ENCODE peak calls at places on chromosomes 3 and 15, in five cellular contexts. One of them, this sample, is unnamed.
A peak's percentile ranks its signal among the peaks of the same experiment; 100 is the strongest.

GRCh38 chr15:77992356-77993222 is 84.9 kb downstream of the TBC1D2B start:
- DNase-seq in nephron progenitor cell: no peak
- DNase-seq in A549: no peak
- DNase-seq in GM12865: no peak
- DNase-seq in left ventricle myocardium inferior: no peak
- DNase-seq in this sample: no peak

GRCh38 chr3:107432013-107432515 is 54.8 kb downstream of the CCDC54 start:
- DNase-seq in left ventricle myocardium inferior: no peak
- DNase-seq in A549: no peak
- DNase-seq in nephron progenitor cell: no peak
- DNase-seq in GM12865: no peak
- DNase-seq in this sample: no peak

GRCh38 chr15:23860290-23860751 is 173.2 kb upstream of the NDN start:
- DNase-seq in left ventricle myocardium inferior: no peak
- DNase-seq in GM12865: no peak
- DNase-seq in nephron progenitor cell: peak; percentile 80
- DNase-seq in A549: no peak
- DNase-seq in this sample: no peak

GRCh38 chr3:195823998-195824397 is 12.3 kb upstream of the MUC4 start:
- DNase-seq in nephron progenitor cell: no peak
- DNase-seq in A549: no peak
- DNase-seq in GM12865: no peak
- DNase-seq in left ventricle myocardium inferior: no peak
- DNase-seq in this sample: peak; percentile 63

GRCh38 chr3:128273116-128273840 is 120.0 kb downstream of the EEFSEC start:
- DNase-seq in GM12865: no peak
- DNase-seq in left ventricle myocardium inferior: peak; percentile 67
- DNase-seq in A549: no peak
- DNase-seq in nephron progenitor cell: no peak
- DNase-seq in this sample: no peak

GRCh38 chr3:160707187-160707789 is 30.3 kb downstream of the ARL14 start:
- DNase-seq in A549: peak; percentile 23
- DNase-seq in nephron progenitor cell: peak; percentile 16
- DNase-seq in left ventricle myocardium inferior: no peak
- DNase-seq in GM12865: peak; percentile 52
- DNase-seq in this sample: peak; percentile 58

GRCh38 chr3:15634671-15635661 is 33.4 kb downstream of the BTD start:
- DNase-seq in nephron progenitor cell: no peak
- DNase-seq in GM12865: no peak
- DNase-seq in left ventricle myocardium inferior: no peak
- DNase-seq in A549: no peak
- DNase-seq in this sample: no peak

GRCh38 chr3:152834354-152835310 is at the start of gene P2RY1:
- DNase-seq in left ventricle myocardium inferior: peak; percentile 63
- DNase-seq in nephron progenitor cell: peak; percentile 88
- DNase-seq in A549: peak; percentile 51
- DNase-seq in GM12865: peak; percentile 95
- DNase-seq in this sample: peak; percentile 91

GRCh38 chr15:70098170-70098460 is 398 bp upstream of the TLE3 start:
- DNase-seq in left ventricle myocardium inferior: no peak
- DNase-seq in nephron progenitor cell: no peak
- DNase-seq in A549: no peak
- DNase-seq in GM12865: peak; percentile 26
- DNase-seq in this sample: no peak

GRCh38 chr3:165854696-165855095 is 17.5 kb upstream of the BCHE start:
- DNase-seq in GM12865: peak; percentile 10
- DNase-seq in nephron progenitor cell: no peak
- DNase-seq in A549: no peak
- DNase-seq in left ventricle myocardium inferior: no peak
- DNase-seq in this sample: no peak

GRCh38 chr3:160684368-160684740 is 7.4 kb downstream of the ARL14 start:
- DNase-seq in GM12865: no peak
- DNase-seq in nephron progenitor cell: no peak
- DNase-seq in A549: no peak
- DNase-seq in left ventricle myocardium inferior: no peak
- DNase-seq in this sample: no peak

GRCh38 chr3:41565003-41565402 is 365.7 kb downstream of the CTNNB1 start:
- DNase-seq in A549: no peak
- DNase-seq in nephron progenitor cell: no peak
- DNase-seq in left ventricle myocardium inferior: no peak
- DNase-seq in GM12865: no peak
- DNase-seq in this sample: no peak

GRCh38 chr3:82178291-82178690 is 416.8 kb upstream of the GBE1 start:
- DNase-seq in A549: no peak
- DNase-seq in left ventricle myocardium inferior: no peak
- DNase-seq in nephron progenitor cell: no peak
- DNase-seq in GM12865: no peak
- DNase-seq in this sample: no peak

GRCh38 chr3:182729903-182730674 is 63.2 kb upstream of the ATP11B start:
- DNase-seq in GM12865: peak; percentile 85
- DNase-seq in left ventricle myocardium inferior: no peak
- DNase-seq in nephron progenitor cell: no peak
- DNase-seq in A549: no peak
- DNase-seq in this sample: no peak

GRCh38 chr3:9916346-9916733 is 558 bp upstream of the IL17RC start:
- DNase-seq in A549: no peak
- DNase-seq in nephron progenitor cell: no peak
- DNase-seq in left ventricle myocardium inferior: no peak
- DNase-seq in GM12865: no peak
- DNase-seq in this sample: no peak

GRCh38 chr3:171829841-171830559 is 13.1 kb upstream of the TMEM212 start:
- DNase-seq in GM12865: peak; percentile 70
- DNase-seq in nephron progenitor cell: peak; percentile 61
- DNase-seq in A549: peak; percentile 68
- DNase-seq in left ventricle myocardium inferior: peak; percentile 91
- DNase-seq in this sample: peak; percentile 86

GRCh38 chr3:127690823-127691452 is 18.2 kb downstream of the ABTB1 start:
- DNase-seq in GM12865: peak; percentile 49
- DNase-seq in A549: peak; percentile 7
- DNase-seq in left ventricle myocardium inferior: peak; percentile 27
- DNase-seq in nephron progenitor cell: peak; percentile 41
- DNase-seq in this sample: peak; percentile 81

GRCh38 chr15:39747326-39747725 is 35.3 kb downstream of the FSIP1 start:
- DNase-seq in left ventricle myocardium inferior: no peak
- DNase-seq in A549: no peak
- DNase-seq in GM12865: no peak
- DNase-seq in nephron progenitor cell: no peak
- DNase-seq in this sample: no peak

GRCh38 chr3:152302521-152303021 is 33.8 kb downstream of the MBNL1 start:
- DNase-seq in nephron progenitor cell: no peak
- DNase-seq in GM12865: peak; percentile 75
- DNase-seq in A549: no peak
- DNase-seq in left ventricle myocardium inferior: peak; percentile 54
- DNase-seq in this sample: no peak

GRCh38 chr3:71425491-71426071 is 157.9 kb downstream of the FOXP1 start:
- DNase-seq in left ventricle myocardium inferior: no peak
- DNase-seq in A549: no peak
- DNase-seq in nephron progenitor cell: no peak
- DNase-seq in GM12865: no peak
- DNase-seq in this sample: no peak

GRCh38 chr15:31227954-31228542 is 98.6 kb upstream of the KLF13 start:
- DNase-seq in A549: no peak
- DNase-seq in GM12865: peak; percentile 61
- DNase-seq in nephron progenitor cell: no peak
- DNase-seq in left ventricle myocardium inferior: no peak
- DNase-seq in this sample: no peak

GRCh38 chr15:58430224-58430787 is 1.5 kb upstream of the LIPC start:
- DNase-seq in nephron progenitor cell: no peak
- DNase-seq in left ventricle myocardium inferior: no peak
- DNase-seq in GM12865: no peak
- DNase-seq in A549: no peak
- DNase-seq in this sample: no peak

GRCh38 chr3:133209871-133210550 is 171.8 kb downstream of the TMEM108 start:
- DNase-seq in nephron progenitor cell: no peak
- DNase-seq in GM12865: peak; percentile 11
- DNase-seq in left ventricle myocardium inferior: no peak
- DNase-seq in A549: no peak
- DNase-seq in this sample: no peak

GRCh38 chr3:78689378-78689777 is 1078.4 kb downstream of the ROBO1 start:
- DNase-seq in left ventricle myocardium inferior: no peak
- DNase-seq in GM12865: no peak
- DNase-seq in A549: no peak
- DNase-seq in nephron progenitor cell: no peak
- DNase-seq in this sample: no peak

GRCh38 chr15:58329781-58330467 is 101.9 kb upstream of the LIPC start:
- DNase-seq in nephron progenitor cell: peak; percentile 27
- DNase-seq in GM12865: no peak
- DNase-seq in A549: no peak
- DNase-seq in left ventricle myocardium inferior: no peak
- DNase-seq in this sample: peak; percentile 88

GRCh38 chr3:144273611-144274010 is 302.0 kb downstream of the DIPK2A start:
- DNase-seq in nephron progenitor cell: peak; percentile 1
- DNase-seq in GM12865: no peak
- DNase-seq in A549: no peak
- DNase-seq in left ventricle myocardium inferior: no peak
- DNase-seq in this sample: no peak

GRCh38 chr3:157961665-157962064 is 144.6 kb downstream of the SHOX2 start:
- DNase-seq in GM12865: no peak
- DNase-seq in nephron progenitor cell: no peak
- DNase-seq in left ventricle myocardium inferior: no peak
- DNase-seq in A549: no peak
- DNase-seq in this sample: no peak

GRCh38 chr3:52086461-52086860 is 30.1 kb upstream of the DUSP7 start:
- DNase-seq in nephron progenitor cell: no peak
- DNase-seq in A549: no peak
- DNase-seq in GM12865: no peak
- DNase-seq in left ventricle myocardium inferior: no peak
- DNase-seq in this sample: no peak

GRCh38 chr3:138187296-138188012 is at the start of gene ARMC8:
- DNase-seq in GM12865: peak; percentile 62
- DNase-seq in left ventricle myocardium inferior: peak; percentile 63
- DNase-seq in nephron progenitor cell: peak; percentile 72
- DNase-seq in A549: peak; percentile 43
- DNase-seq in this sample: peak; percentile 66

GRCh38 chr15:63504979-63505841 is 817 bp downstream of the USP3 start:
- DNase-seq in A549: no peak
- DNase-seq in GM12865: peak; percentile 83
- DNase-seq in nephron progenitor cell: peak; percentile 71
- DNase-seq in left ventricle myocardium inferior: peak; percentile 67
- DNase-seq in this sample: peak; percentile 69
- TF ChIP-seq CTCF in A549: no peak
- TF ChIP-seq CTCF in GM12865: peak; percentile 7
- TF ChIP-seq CTCF in nephron progenitor cell: no peak
- TF ChIP-seq CTCF in left ventricle myocardium inferior: peak; percentile 58
- TF ChIP-seq CTCF in this sample: no peak

DNA sequence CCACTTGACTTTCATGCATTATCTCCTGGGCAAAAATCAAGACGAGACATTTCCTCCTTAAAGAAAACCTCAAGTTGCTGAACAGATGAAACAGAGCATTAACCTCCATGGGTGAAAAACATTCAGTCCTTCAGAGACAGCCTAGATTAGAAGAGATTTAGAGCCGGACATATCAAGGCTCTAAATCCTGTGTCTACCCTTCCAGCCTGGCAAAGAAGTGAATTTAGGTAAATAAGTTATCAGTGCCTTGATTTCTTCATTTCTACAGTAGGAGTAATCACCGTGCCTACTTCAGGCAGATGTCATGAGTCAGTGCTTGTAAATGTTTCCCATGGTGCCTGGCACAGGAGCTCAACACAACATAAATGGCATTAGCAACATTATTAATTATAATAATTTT is 159.3 kb upstream of the PRICKLE2 start:
- DNase-seq in left ventricle myocardium inferior: no peak
- DNase-seq in A549: no peak
- DNase-seq in nephron progenitor cell: no peak
- DNase-seq in GM12865: no peak
- DNase-seq in this sample: no peak
- TF ChIP-seq CTCF in left ventricle myocardium inferior: no peak
- TF ChIP-seq CTCF in A549: no peak
- TF ChIP-seq CTCF in nephron progenitor cell: no peak
- TF ChIP-seq CTCF in GM12865: no peak
- TF ChIP-seq CTCF in this sample: no peak

DNA sequence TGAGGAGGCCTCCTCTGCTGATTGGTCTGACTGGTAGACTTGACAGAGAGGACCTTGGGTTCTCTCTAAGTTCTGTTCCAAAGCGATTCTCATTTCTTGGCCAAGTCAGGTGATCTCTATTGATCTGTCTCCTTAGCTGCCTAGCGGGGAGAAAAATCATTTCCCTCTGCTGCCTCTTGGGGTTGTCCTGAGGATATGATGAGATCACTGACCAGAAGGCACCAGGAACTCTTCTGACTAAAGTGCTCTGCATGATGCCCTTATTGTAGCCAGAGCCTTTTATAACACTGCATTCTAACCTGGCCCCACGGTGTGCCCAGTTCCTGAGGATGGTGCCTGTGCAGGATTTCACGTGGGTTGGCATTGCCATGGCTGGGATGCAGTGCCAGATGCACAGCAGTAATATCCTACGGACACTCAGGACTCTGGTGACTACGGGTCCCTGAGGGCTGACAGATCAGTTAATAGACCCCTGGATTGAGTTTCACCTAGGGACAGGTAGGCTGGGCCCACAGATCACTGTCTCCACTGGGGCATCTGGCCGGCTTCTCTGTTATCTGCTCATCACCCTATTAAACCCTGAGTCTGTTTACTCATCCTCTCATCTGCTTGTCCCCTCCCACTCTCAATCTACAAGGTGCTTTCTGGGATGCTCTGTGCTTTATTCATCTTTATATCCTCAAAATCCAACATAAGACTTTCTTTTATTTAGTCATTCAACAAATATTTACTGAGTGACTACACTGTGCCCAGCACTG is 3.9 kb upstream of the HEG1 start:
- DNase-seq in left ventricle myocardium inferior: no peak
- DNase-seq in GM12865: no peak
- DNase-seq in A549: no peak
- DNase-seq in nephron progenitor cell: no peak
- DNase-seq in this sample: peak; percentile 53
- TF ChIP-seq CTCF in left ventricle myocardium inferior: peak; percentile 15
- TF ChIP-seq CTCF in GM12865: peak; percentile 2
- TF ChIP-seq CTCF in A549: no peak
- TF ChIP-seq CTCF in nephron progenitor cell: no peak
- TF ChIP-seq CTCF in this sample: no peak

DNA sequence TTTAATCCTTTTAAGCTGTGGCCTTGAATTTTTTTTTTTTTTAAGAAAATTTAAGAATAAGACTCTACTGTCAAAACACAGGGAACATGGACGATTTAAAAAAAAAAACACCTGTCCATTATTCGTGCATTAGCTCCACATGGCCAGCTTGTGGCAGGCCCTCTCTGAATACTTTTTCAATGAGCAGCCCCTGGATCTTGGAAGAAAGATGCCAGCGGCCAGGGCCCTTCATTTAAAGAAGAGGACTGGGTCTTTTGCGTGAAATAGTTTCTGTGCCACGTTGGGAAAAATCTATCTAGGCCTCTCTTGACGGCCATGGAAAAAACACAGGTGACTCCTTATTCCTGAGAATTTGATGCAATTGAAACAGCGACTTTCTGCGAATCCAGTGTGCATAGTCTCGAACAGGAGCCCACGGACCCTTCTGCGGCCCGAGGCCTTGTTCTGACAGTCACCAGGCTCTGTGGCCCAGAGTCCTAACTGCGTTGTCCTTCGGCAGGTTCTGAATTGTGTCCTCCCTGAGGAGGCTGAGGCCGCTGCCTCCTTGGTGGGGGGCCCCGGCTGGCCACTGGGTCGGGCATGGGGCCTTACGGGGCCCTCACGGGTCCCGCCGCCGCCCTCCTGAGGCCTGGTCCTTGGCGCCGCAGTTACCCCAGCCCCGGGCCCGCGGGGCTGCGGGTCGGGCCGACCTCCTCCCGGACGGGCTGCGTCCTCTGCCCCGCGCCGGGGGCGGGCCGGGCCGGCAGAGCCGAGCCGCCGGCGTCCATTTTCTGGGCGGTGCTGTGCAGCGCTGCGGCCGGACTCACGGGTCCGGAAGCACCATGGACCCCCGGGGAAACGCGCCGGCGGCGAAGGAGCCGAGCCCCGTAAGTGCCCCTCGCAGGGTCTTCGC is 33.5 kb downstream of the ZBTB38 start:
- DNase-seq in A549: peak; percentile 50
- DNase-seq in nephron progenitor cell: peak; percentile 68
- DNase-seq in left ventricle myocardium inferior: peak; percentile 62
- DNase-seq in GM12865: peak; percentile 72
- DNase-seq in this sample: peak; percentile 67
- TF ChIP-seq CTCF in A549: no peak
- TF ChIP-seq CTCF in nephron progenitor cell: no peak
- TF ChIP-seq CTCF in left ventricle myocardium inferior: peak; percentile 10
- TF ChIP-seq CTCF in GM12865: no peak
- TF ChIP-seq CTCF in this sample: no peak

This sample was measured in Calu3.